ENCODE peak calls at places on chromosomes 4 and X, in seven cellular contexts. R is CD8-positive, alpha-beta memory T cell; Y is KG1; M is Right ventricle myocardium inferior; T is Ammon's horn; K is H9; L is adipocyte. V is an unnamed sample.

GRCh38 chr4:68773699-68774098 is 42.1 kb upstream of the UGT2B10 start:
- DNase-seq in R (no peak), Y (no peak), M (no peak), T (no peak), K (no peak), L (no peak), V (no peak)

GRCh38 chrX:54042609-54043010 is 1.7 kb downstream of the PHF8 start:
- DNase-seq in R (peak), Y (peak), M (no peak), T (peak), K (peak), L (peak), V (peak)

GRCh38 chrX:11143931-11144678 is 33.0 kb downstream of the HCCS start:
- DNase-seq in R (peak), Y (peak), M (no peak), T (peak), K (peak), L (peak), V (peak)

GRCh38 chr4:121192500-121192899 is 28.4 kb upstream of the TNIP3 start:
- DNase-seq in R (peak), Y (no peak), M (no peak), T (peak), K (no peak), L (peak), V (no peak)

GRCh38 chrX:48956728-48957414 is 536 bp downstream of the OTUD5 start:
- DNase-seq in R (peak), Y (no peak), M (no peak), T (no peak), K (no peak), L (peak), V (no peak)

GRCh38 chr4:177131736-177132135 is 177.9 kb upstream of the NEIL3 start:
- DNase-seq in R (no peak), Y (no peak), M (no peak), T (no peak), K (no peak), L (no peak), V (no peak)

GRCh38 chr4:101790521-101791188 is at the start of gene BANK1:
- DNase-seq in R (peak), Y (peak), M (peak), T (peak), K (peak), L (no peak), V (peak)

GRCh38 chr4:40972722-40973121 is 223.0 kb downstream of the NSUN7 start:
- DNase-seq in R (no peak), Y (no peak), M (no peak), T (no peak), K (no peak), L (no peak), V (no peak)

GRCh38 chr4:121651597-121651996 is 45.2 kb downstream of the ANXA5 start:
- DNase-seq in R (no peak), Y (no peak), M (no peak), T (no peak), K (no peak), L (no peak), V (no peak)

GRCh38 chr4:39932776-39933402 is 44.8 kb downstream of the PDS5A start:
- DNase-seq in R (no peak), Y (no peak), M (no peak), T (no peak), K (no peak), L (peak), V (no peak)

GRCh38 chrX:8988456-8988855 is 45.5 kb downstream of the FAM9B start:
- DNase-seq in R (peak), Y (no peak), M (peak), T (no peak), K (no peak), L (peak), V (no peak)

GRCh38 chr4:74794341-74794801 is at the start of gene BTC:
- DNase-seq in R (no peak), Y (no peak), M (peak), T (peak), K (peak), L (peak), V (no peak)

V was measured in AML-193.